ENCODE peak calls at places on chromosomes 5 and 9, in eight cellular contexts. One of them, this sample, is unnamed.

GRCh38 chr5:107523019-107523680 is 147.6 kb downstream of the EFNA5 start:
- DNase-seq in NCI-H2081: no peak
- DNase-seq in coronary artery: no peak
- DNase-seq in anterior cingulate cortex: no peak
- DNase-seq in activated B cell treated with CpG ODN at 0.5 μM for 24 hours: no peak
- DNase-seq in MG63: no peak
- DNase-seq in natural killer cell treated with Interleukin-12 subunit alpha and Interleukin-12 subunit beta and Interleukin-15 and Interleukin-18, amount 100 ng/mL, for 72 hours: no peak
- DNase-seq in GM13977: no peak
- DNase-seq in this sample: no peak

GRCh38 chr5:68456756-68457217 is 241.2 kb downstream of the PIK3R1 start:
- DNase-seq in anterior cingulate cortex: no peak
- DNase-seq in natural killer cell treated with Interleukin-12 subunit alpha and Interleukin-12 subunit beta and Interleukin-15 and Interleukin-18, amount 100 ng/mL, for 72 hours: no peak
- DNase-seq in GM13977: no peak
- DNase-seq in coronary artery: no peak
- DNase-seq in activated B cell treated with CpG ODN at 0.5 μM for 24 hours: no peak
- DNase-seq in MG63: peak; percentile 71
- DNase-seq in NCI-H2081: no peak
- DNase-seq in this sample: no peak

GRCh38 chr5:172915514-172915913 is 43.7 kb upstream of the RPL26L1 start:
- DNase-seq in NCI-H2081: no peak
- DNase-seq in anterior cingulate cortex: no peak
- DNase-seq in activated B cell treated with CpG ODN at 0.5 μM for 24 hours: no peak
- DNase-seq in natural killer cell treated with Interleukin-12 subunit alpha and Interleukin-12 subunit beta and Interleukin-15 and Interleukin-18, amount 100 ng/mL, for 72 hours: no peak
- DNase-seq in MG63: no peak
- DNase-seq in coronary artery: no peak
- DNase-seq in GM13977: no peak
- DNase-seq in this sample: no peak

GRCh38 chr9:88741335-88741734 is 206.4 kb downstream of the NXNL2 start:
- DNase-seq in NCI-H2081: no peak
- DNase-seq in natural killer cell treated with Interleukin-12 subunit alpha and Interleukin-12 subunit beta and Interleukin-15 and Interleukin-18, amount 100 ng/mL, for 72 hours: no peak
- DNase-seq in MG63: no peak
- DNase-seq in GM13977: no peak
- DNase-seq in anterior cingulate cortex: no peak
- DNase-seq in activated B cell treated with CpG ODN at 0.5 μM for 24 hours: no peak
- DNase-seq in coronary artery: no peak
- DNase-seq in this sample: no peak

GRCh38 chr5:1315709-1316587 is 21.1 kb upstream of the TERT start:
- DNase-seq in MG63: no peak
- DNase-seq in activated B cell treated with CpG ODN at 0.5 μM for 24 hours: peak; percentile 22
- DNase-seq in anterior cingulate cortex: no peak
- DNase-seq in NCI-H2081: peak; percentile 100
- DNase-seq in GM13977: peak; percentile 88
- DNase-seq in natural killer cell treated with Interleukin-12 subunit alpha and Interleukin-12 subunit beta and Interleukin-15 and Interleukin-18, amount 100 ng/mL, for 72 hours: peak; percentile 59
- DNase-seq in coronary artery: peak; percentile 43
- DNase-seq in this sample: peak; percentile 48

GRCh38 chr5:128426090-128426534 is 111.9 kb downstream of the FBN2 start:
- DNase-seq in coronary artery: no peak
- DNase-seq in activated B cell treated with CpG ODN at 0.5 μM for 24 hours: no peak
- DNase-seq in NCI-H2081: no peak
- DNase-seq in GM13977: peak; percentile 6
- DNase-seq in natural killer cell treated with Interleukin-12 subunit alpha and Interleukin-12 subunit beta and Interleukin-15 and Interleukin-18, amount 100 ng/mL, for 72 hours: no peak
- DNase-seq in MG63: no peak
- DNase-seq in anterior cingulate cortex: no peak
- DNase-seq in this sample: no peak

GRCh38 chr9:115849679-115850412 is 303.7 kb upstream of the PAPPA start:
- DNase-seq in coronary artery: no peak
- DNase-seq in natural killer cell treated with Interleukin-12 subunit alpha and Interleukin-12 subunit beta and Interleukin-15 and Interleukin-18, amount 100 ng/mL, for 72 hours: no peak
- DNase-seq in MG63: peak; percentile 70
- DNase-seq in activated B cell treated with CpG ODN at 0.5 μM for 24 hours: no peak
- DNase-seq in NCI-H2081: no peak
- DNase-seq in GM13977: no peak
- DNase-seq in anterior cingulate cortex: no peak
- DNase-seq in this sample: no peak

GRCh38 chr5:55564716-55565115 is 30.0 kb upstream of the PLPP1 start:
- DNase-seq in activated B cell treated with CpG ODN at 0.5 μM for 24 hours: no peak
- DNase-seq in anterior cingulate cortex: no peak
- DNase-seq in coronary artery: no peak
- DNase-seq in NCI-H2081: no peak
- DNase-seq in natural killer cell treated with Interleukin-12 subunit alpha and Interleukin-12 subunit beta and Interleukin-15 and Interleukin-18, amount 100 ng/mL, for 72 hours: no peak
- DNase-seq in GM13977: no peak
- DNase-seq in MG63: no peak
- DNase-seq in this sample: no peak

GRCh38 chr9:81071108-81071507 is 618.2 kb downstream of the TLE1 start:
- DNase-seq in GM13977: no peak
- DNase-seq in natural killer cell treated with Interleukin-12 subunit alpha and Interleukin-12 subunit beta and Interleukin-15 and Interleukin-18, amount 100 ng/mL, for 72 hours: no peak
- DNase-seq in anterior cingulate cortex: no peak
- DNase-seq in coronary artery: no peak
- DNase-seq in MG63: no peak
- DNase-seq in activated B cell treated with CpG ODN at 0.5 μM for 24 hours: no peak
- DNase-seq in NCI-H2081: no peak
- DNase-seq in this sample: peak; percentile 56

GRCh38 chr9:133955821-133956411 is 36.2 kb downstream of the VAV2 start:
- DNase-seq in activated B cell treated with CpG ODN at 0.5 μM for 24 hours: no peak
- DNase-seq in natural killer cell treated with Interleukin-12 subunit alpha and Interleukin-12 subunit beta and Interleukin-15 and Interleukin-18, amount 100 ng/mL, for 72 hours: no peak
- DNase-seq in anterior cingulate cortex: no peak
- DNase-seq in GM13977: peak; percentile 84
- DNase-seq in MG63: no peak
- DNase-seq in coronary artery: no peak
- DNase-seq in NCI-H2081: no peak
- DNase-seq in this sample: no peak

GRCh38 chr5:170488576-170488975 is 15.2 kb upstream of the KCNIP1 start:
- DNase-seq in NCI-H2081: no peak
- DNase-seq in coronary artery: no peak
- DNase-seq in anterior cingulate cortex: no peak
- DNase-seq in MG63: no peak
- DNase-seq in activated B cell treated with CpG ODN at 0.5 μM for 24 hours: no peak
- DNase-seq in natural killer cell treated with Interleukin-12 subunit alpha and Interleukin-12 subunit beta and Interleukin-15 and Interleukin-18, amount 100 ng/mL, for 72 hours: no peak
- DNase-seq in GM13977: no peak
- DNase-seq in this sample: no peak

GRCh38 chr9:136081113-136081825 is 13.8 kb downstream of the NACC2 start:
- DNase-seq in anterior cingulate cortex: no peak
- DNase-seq in natural killer cell treated with Interleukin-12 subunit alpha and Interleukin-12 subunit beta and Interleukin-15 and Interleukin-18, amount 100 ng/mL, for 72 hours: no peak
- DNase-seq in NCI-H2081: peak; percentile 71
- DNase-seq in GM13977: no peak
- DNase-seq in activated B cell treated with CpG ODN at 0.5 μM for 24 hours: no peak
- DNase-seq in MG63: no peak
- DNase-seq in coronary artery: no peak
- DNase-seq in this sample: no peak

GRCh38 chr5:125486634-125487033 is 740.2 kb upstream of the ZNF608 start:
- DNase-seq in activated B cell treated with CpG ODN at 0.5 μM for 24 hours: no peak
- DNase-seq in MG63: no peak
- DNase-seq in anterior cingulate cortex: no peak
- DNase-seq in GM13977: no peak
- DNase-seq in natural killer cell treated with Interleukin-12 subunit alpha and Interleukin-12 subunit beta and Interleukin-15 and Interleukin-18, amount 100 ng/mL, for 72 hours: no peak
- DNase-seq in NCI-H2081: no peak
- DNase-seq in coronary artery: no peak
- DNase-seq in this sample: no peak

GRCh38 chr5:2903451-2904395 is 152.2 kb upstream of the IRX2 start:
- DNase-seq in coronary artery: peak; percentile 26
- DNase-seq in anterior cingulate cortex: no peak
- DNase-seq in natural killer cell treated with Interleukin-12 subunit alpha and Interleukin-12 subunit beta and Interleukin-15 and Interleukin-18, amount 100 ng/mL, for 72 hours: no peak
- DNase-seq in activated B cell treated with CpG ODN at 0.5 μM for 24 hours: no peak
- DNase-seq in GM13977: no peak
- DNase-seq in MG63: no peak
- DNase-seq in NCI-H2081: no peak
- DNase-seq in this sample: peak; percentile 44

GRCh38 chr9:99511723-99512122 is 289.6 kb downstream of the SEC61B start:
- DNase-seq in NCI-H2081: no peak
- DNase-seq in coronary artery: no peak
- DNase-seq in anterior cingulate cortex: no peak
- DNase-seq in MG63: no peak
- DNase-seq in GM13977: no peak
- DNase-seq in natural killer cell treated with Interleukin-12 subunit alpha and Interleukin-12 subunit beta and Interleukin-15 and Interleukin-18, amount 100 ng/mL, for 72 hours: no peak
- DNase-seq in activated B cell treated with CpG ODN at 0.5 μM for 24 hours: no peak
- DNase-seq in this sample: no peak

GRCh38 chr9:123861086-123861707 is 68.7 kb downstream of the DENND1A start:
- DNase-seq in NCI-H2081: no peak
- DNase-seq in natural killer cell treated with Interleukin-12 subunit alpha and Interleukin-12 subunit beta and Interleukin-15 and Interleukin-18, amount 100 ng/mL, for 72 hours: no peak
- DNase-seq in GM13977: no peak
- DNase-seq in anterior cingulate cortex: no peak
- DNase-seq in coronary artery: no peak
- DNase-seq in MG63: no peak
- DNase-seq in activated B cell treated with CpG ODN at 0.5 μM for 24 hours: no peak
- DNase-seq in this sample: no peak

GRCh38 chr5:108642170-108642906 is 105.4 kb upstream of the FER start:
- DNase-seq in GM13977: peak; percentile 61
- DNase-seq in activated B cell treated with CpG ODN at 0.5 μM for 24 hours: peak; percentile 20
- DNase-seq in anterior cingulate cortex: peak; percentile 28
- DNase-seq in NCI-H2081: peak; percentile 43
- DNase-seq in MG63: peak; percentile 61
- DNase-seq in natural killer cell treated with Interleukin-12 subunit alpha and Interleukin-12 subunit beta and Interleukin-15 and Interleukin-18, amount 100 ng/mL, for 72 hours: no peak
- DNase-seq in coronary artery: no peak
- DNase-seq in this sample: peak; percentile 88

GRCh38 chr5:44389410-44389879 is at the start of gene FGF10:
- DNase-seq in MG63: peak; percentile 63
- DNase-seq in anterior cingulate cortex: no peak
- DNase-seq in natural killer cell treated with Interleukin-12 subunit alpha and Interleukin-12 subunit beta and Interleukin-15 and Interleukin-18, amount 100 ng/mL, for 72 hours: no peak
- DNase-seq in activated B cell treated with CpG ODN at 0.5 μM for 24 hours: no peak
- DNase-seq in GM13977: no peak
- DNase-seq in NCI-H2081: no peak
- DNase-seq in coronary artery: peak; percentile 73
- DNase-seq in this sample: peak; percentile 77

GRCh38 chr9:109908459-109909390 is 128.7 kb downstream of the PALM2AKAP2 start:
- DNase-seq in NCI-H2081: no peak
- DNase-seq in coronary artery: no peak
- DNase-seq in natural killer cell treated with Interleukin-12 subunit alpha and Interleukin-12 subunit beta and Interleukin-15 and Interleukin-18, amount 100 ng/mL, for 72 hours: no peak
- DNase-seq in activated B cell treated with CpG ODN at 0.5 μM for 24 hours: no peak
- DNase-seq in anterior cingulate cortex: no peak
- DNase-seq in GM13977: no peak
- DNase-seq in MG63: peak; percentile 60
- DNase-seq in this sample: no peak